ENCODE peak calls at places on chromosomes 12 and 14, in seven cellular contexts. One of them, this sample, is unnamed.

GRCh38 chr12:31337952-31338351 is 12.0 kb upstream of the SINHCAF start:
- DNase-seq in activated CD4-positive, CD25-positive, alpha-beta regulatory T cell treated with anti-CD3 and anti-CD28 coated beads, Interleukin-2, amount 50 U/mL, for 16 hours: no peak
- DNase-seq in H4: no peak
- DNase-seq in neural progenitor cell: no peak
- DNase-seq in HTR-8/SVneo: no peak
- DNase-seq in lower lobe of right lung: no peak
- DNase-seq in epithelial cell of esophagus: no peak
- DNase-seq in this sample: no peak

GRCh38 chr12:53214687-53215455 is 7.8 kb upstream of the ITGB7 start:
- DNase-seq in activated CD4-positive, CD25-positive, alpha-beta regulatory T cell treated with anti-CD3 and anti-CD28 coated beads, Interleukin-2, amount 50 U/mL, for 16 hours: no peak
- DNase-seq in H4: no peak
- DNase-seq in neural progenitor cell: no peak
- DNase-seq in HTR-8/SVneo: no peak
- DNase-seq in lower lobe of right lung: no peak
- DNase-seq in epithelial cell of esophagus: no peak
- DNase-seq in this sample: no peak

GRCh38 chr12:128268348-128268725 is 1.4 kb downstream of the TMEM132C start:
- DNase-seq in activated CD4-positive, CD25-positive, alpha-beta regulatory T cell treated with anti-CD3 and anti-CD28 coated beads, Interleukin-2, amount 50 U/mL, for 16 hours: no peak
- DNase-seq in H4: no peak
- DNase-seq in neural progenitor cell: peak; percentile 40
- DNase-seq in HTR-8/SVneo: no peak
- DNase-seq in lower lobe of right lung: no peak
- DNase-seq in epithelial cell of esophagus: no peak
- DNase-seq in this sample: no peak

GRCh38 chr12:52949413-52950331 is 754 bp downstream of the KRT18 start:
- DNase-seq in activated CD4-positive, CD25-positive, alpha-beta regulatory T cell treated with anti-CD3 and anti-CD28 coated beads, Interleukin-2, amount 50 U/mL, for 16 hours: no peak
- DNase-seq in H4: peak; percentile 99
- DNase-seq in neural progenitor cell: peak; percentile 46
- DNase-seq in HTR-8/SVneo: peak; percentile 93
- DNase-seq in lower lobe of right lung: peak; percentile 67
- DNase-seq in epithelial cell of esophagus: peak; percentile 94
- DNase-seq in this sample: peak; percentile 95

GRCh38 chr14:56195727-56196126 is 77.5 kb downstream of the PELI2 start:
- DNase-seq in activated CD4-positive, CD25-positive, alpha-beta regulatory T cell treated with anti-CD3 and anti-CD28 coated beads, Interleukin-2, amount 50 U/mL, for 16 hours: no peak
- DNase-seq in H4: peak; percentile 85
- DNase-seq in neural progenitor cell: no peak
- DNase-seq in HTR-8/SVneo: no peak
- DNase-seq in lower lobe of right lung: no peak
- DNase-seq in epithelial cell of esophagus: no peak
- DNase-seq in this sample: no peak

GRCh38 chr14:69988979-69989378 is 109.8 kb downstream of the SMOC1 start:
- DNase-seq in activated CD4-positive, CD25-positive, alpha-beta regulatory T cell treated with anti-CD3 and anti-CD28 coated beads, Interleukin-2, amount 50 U/mL, for 16 hours: no peak
- DNase-seq in H4: no peak
- DNase-seq in neural progenitor cell: no peak
- DNase-seq in HTR-8/SVneo: no peak
- DNase-seq in lower lobe of right lung: no peak
- DNase-seq in epithelial cell of esophagus: no peak
- DNase-seq in this sample: no peak

GRCh38 chr12:124938606-124939427 is 24.4 kb upstream of the UBC start:
- DNase-seq in activated CD4-positive, CD25-positive, alpha-beta regulatory T cell treated with anti-CD3 and anti-CD28 coated beads, Interleukin-2, amount 50 U/mL, for 16 hours: no peak
- DNase-seq in H4: peak; percentile 84
- DNase-seq in neural progenitor cell: peak; percentile 80
- DNase-seq in HTR-8/SVneo: peak; percentile 54
- DNase-seq in lower lobe of right lung: no peak
- DNase-seq in epithelial cell of esophagus: peak; percentile 94
- DNase-seq in this sample: peak; percentile 45

GRCh38 chr14:67532998-67533753 is at the start of gene PLEKHH1:
- DNase-seq in activated CD4-positive, CD25-positive, alpha-beta regulatory T cell treated with anti-CD3 and anti-CD28 coated beads, Interleukin-2, amount 50 U/mL, for 16 hours: no peak
- DNase-seq in H4: peak; percentile 68
- DNase-seq in neural progenitor cell: peak; percentile 88
- DNase-seq in HTR-8/SVneo: peak; percentile 98
- DNase-seq in lower lobe of right lung: peak; percentile 85
- DNase-seq in epithelial cell of esophagus: peak; percentile 84
- DNase-seq in this sample: peak; percentile 76

GRCh38 chr12:15130521-15130920 is 90.7 kb downstream of the RERG start:
- DNase-seq in activated CD4-positive, CD25-positive, alpha-beta regulatory T cell treated with anti-CD3 and anti-CD28 coated beads, Interleukin-2, amount 50 U/mL, for 16 hours: no peak
- DNase-seq in H4: no peak
- DNase-seq in neural progenitor cell: no peak
- DNase-seq in HTR-8/SVneo: no peak
- DNase-seq in lower lobe of right lung: no peak
- DNase-seq in epithelial cell of esophagus: no peak
- DNase-seq in this sample: no peak

GRCh38 chr14:68250950-68251765 is 431.6 kb downstream of the RAD51B start:
- DNase-seq in activated CD4-positive, CD25-positive, alpha-beta regulatory T cell treated with anti-CD3 and anti-CD28 coated beads, Interleukin-2, amount 50 U/mL, for 16 hours: no peak
- DNase-seq in H4: no peak
- DNase-seq in neural progenitor cell: no peak
- DNase-seq in HTR-8/SVneo: no peak
- DNase-seq in lower lobe of right lung: no peak
- DNase-seq in epithelial cell of esophagus: peak; percentile 28
- DNase-seq in this sample: no peak

GRCh38 chr12:61538951-61539350 is 721.3 kb upstream of the USP15 start:
- DNase-seq in activated CD4-positive, CD25-positive, alpha-beta regulatory T cell treated with anti-CD3 and anti-CD28 coated beads, Interleukin-2, amount 50 U/mL, for 16 hours: no peak
- DNase-seq in H4: peak; percentile 22
- DNase-seq in neural progenitor cell: peak; percentile 23
- DNase-seq in HTR-8/SVneo: no peak
- DNase-seq in lower lobe of right lung: no peak
- DNase-seq in epithelial cell of esophagus: peak; percentile 54
- DNase-seq in this sample: no peak

GRCh38 chr12:42652048-42652447 is 62.5 kb upstream of the PRICKLE1 start:
- DNase-seq in activated CD4-positive, CD25-positive, alpha-beta regulatory T cell treated with anti-CD3 and anti-CD28 coated beads, Interleukin-2, amount 50 U/mL, for 16 hours: no peak
- DNase-seq in H4: no peak
- DNase-seq in neural progenitor cell: no peak
- DNase-seq in HTR-8/SVneo: no peak
- DNase-seq in lower lobe of right lung: no peak
- DNase-seq in epithelial cell of esophagus: peak; percentile 52
- DNase-seq in this sample: peak; percentile 13

GRCh38 chr12:6199531-6200265 is 502 bp upstream of the CD9 start:
- DNase-seq in activated CD4-positive, CD25-positive, alpha-beta regulatory T cell treated with anti-CD3 and anti-CD28 coated beads, Interleukin-2, amount 50 U/mL, for 16 hours: no peak
- DNase-seq in H4: no peak
- DNase-seq in neural progenitor cell: peak; percentile 80
- DNase-seq in HTR-8/SVneo: no peak
- DNase-seq in lower lobe of right lung: peak; percentile 86
- DNase-seq in epithelial cell of esophagus: peak; percentile 39
- DNase-seq in this sample: no peak

GRCh38 chr12:26014085-26014484 is 55.6 kb downstream of the RASSF8 start:
- DNase-seq in activated CD4-positive, CD25-positive, alpha-beta regulatory T cell treated with anti-CD3 and anti-CD28 coated beads, Interleukin-2, amount 50 U/mL, for 16 hours: no peak
- DNase-seq in H4: no peak
- DNase-seq in neural progenitor cell: no peak
- DNase-seq in HTR-8/SVneo: no peak
- DNase-seq in lower lobe of right lung: no peak
- DNase-seq in epithelial cell of esophagus: peak; percentile 38
- DNase-seq in this sample: no peak

GRCh38 chr12:113066806-113067400 is 10.4 kb downstream of the DTX1 start:
- DNase-seq in activated CD4-positive, CD25-positive, alpha-beta regulatory T cell treated with anti-CD3 and anti-CD28 coated beads, Interleukin-2, amount 50 U/mL, for 16 hours: no peak
- DNase-seq in H4: no peak
- DNase-seq in neural progenitor cell: no peak
- DNase-seq in HTR-8/SVneo: no peak
- DNase-seq in lower lobe of right lung: no peak
- DNase-seq in epithelial cell of esophagus: no peak
- DNase-seq in this sample: no peak

GRCh38 chr12:131139363-131140068 is 185.8 kb downstream of the ADGRD1 start:
- DNase-seq in activated CD4-positive, CD25-positive, alpha-beta regulatory T cell treated with anti-CD3 and anti-CD28 coated beads, Interleukin-2, amount 50 U/mL, for 16 hours: no peak
- DNase-seq in H4: no peak
- DNase-seq in neural progenitor cell: no peak
- DNase-seq in HTR-8/SVneo: no peak
- DNase-seq in lower lobe of right lung: no peak
- DNase-seq in epithelial cell of esophagus: no peak
- DNase-seq in this sample: no peak

GRCh38 chr12:2256453-2256852 is 203.7 kb downstream of the CACNA1C start:
- DNase-seq in activated CD4-positive, CD25-positive, alpha-beta regulatory T cell treated with anti-CD3 and anti-CD28 coated beads, Interleukin-2, amount 50 U/mL, for 16 hours: no peak
- DNase-seq in H4: peak; percentile 69
- DNase-seq in neural progenitor cell: no peak
- DNase-seq in HTR-8/SVneo: no peak
- DNase-seq in lower lobe of right lung: no peak
- DNase-seq in epithelial cell of esophagus: no peak
- DNase-seq in this sample: no peak

This sample was measured in RWPE1.